ENCODE peak calls at places on chromosome 15, in nine cellular contexts. V is lung, Q is colonic mucosa, H is body of pancreas, D is suprapubic skin, Z is fibroblast of lung, G is astrocyte, W is cardiac muscle cell, B is ascending aorta. P is an unnamed sample.

GRCh38 chr15:49814709-49815108 is 193.9 kb downstream of the DTWD1 start:
- DNase-seq in W (no peak), H (no peak), V (no peak), D (no peak), Z (no peak), B (no peak), Q (no peak), G (no peak), P (no peak)

GRCh38 chr15:28101983-28102441 is 2.9 kb upstream of the OCA2 start:
- DNase-seq in W (no peak), V (no peak), D (peak; percentile 41), Q (no peak), G (no peak), H (no peak), Z (no peak), B (no peak), P (no peak)

GRCh38 chr15:49674370-49674769 is 53.5 kb downstream of the DTWD1 start:
- DNase-seq in V (no peak), Z (no peak), H (no peak), Q (no peak), G (peak; percentile 18), B (no peak), W (no peak), D (no peak), P (no peak)

GRCh38 chr15:87419341-87419740 is 837.2 kb downstream of the NTRK3 start:
- DNase-seq in Q (no peak), H (no peak), Z (no peak), G (no peak), D (no peak), V (no peak), B (no peak), W (no peak), P (no peak)

GRCh38 chr15:32855942-32856341 is 138.1 kb downstream of the GREM1 start:
- DNase-seq in V (no peak), Q (no peak), D (no peak), B (no peak), G (peak; percentile 100), H (peak; percentile 22), Z (peak; percentile 99), W (no peak), P (no peak)

GRCh38 chr15:57218826-57219576 is 157.3 kb upstream of the CGNL1 start:
- DNase-seq in W (peak; percentile 44), B (no peak), G (peak; percentile 98), D (no peak), V (no peak), Z (peak; percentile 96), H (no peak), Q (no peak), P (no peak)

GRCh38 chr15:99181544-99181943 is 67.8 kb downstream of the TTC23 start:
- DNase-seq in D (no peak), H (no peak), W (peak; percentile 48), Z (peak; percentile 33), Q (no peak), B (no peak), G (no peak), V (no peak), P (no peak)

GRCh38 chr15:82108489-82109078 is 62.8 kb upstream of the MEX3B start:
- DNase-seq in W (peak; percentile 61), Q (peak; percentile 65), G (no peak), V (peak; percentile 59), B (no peak), D (no peak), H (peak; percentile 61), Z (peak; percentile 48), P (peak; percentile 51)

GRCh38 chr15:64141798-64142512 is 9.6 kb upstream of the SNX22 start:
- DNase-seq in B (no peak), Z (no peak), D (no peak), W (no peak), G (no peak), V (no peak), Q (no peak), H (no peak), P (no peak)

GRCh38 chr15:57635300-57635944 is 43.7 kb downstream of the MYZAP start:
- DNase-seq in B (no peak), G (no peak), Q (no peak), D (no peak), Z (no peak), H (peak; percentile 88), W (no peak), V (no peak), P (no peak)

GRCh38 chr15:88238618-88239430 is 17.7 kb downstream of the NTRK3 start:
- DNase-seq in Z (peak; percentile 49), H (peak; percentile 16), Q (no peak), W (peak; percentile 7), V (no peak), B (no peak), D (no peak), G (peak; percentile 42), P (no peak)

GRCh38 chr15:31537770-31538592 is 211.3 kb downstream of the KLF13 start:
- DNase-seq in B (no peak), W (no peak), H (no peak), Q (no peak), Z (no peak), G (no peak), D (no peak), V (peak; percentile 14), P (no peak)

GRCh38 chr15:45089712-45090373 is 24.1 kb downstream of the DUOX2 start:
- DNase-seq in Q (no peak), H (no peak), Z (no peak), B (no peak), D (no peak), W (no peak), V (no peak), G (no peak), P (no peak)

GRCh38 chr15:75161788-75162414 is 39.8 kb upstream of the C15orf39 start:
- DNase-seq in Q (no peak), H (peak; percentile 40), D (no peak), W (no peak), G (no peak), V (peak; percentile 69), B (no peak), Z (peak; percentile 31), P (no peak)

GRCh38 chr15:61660579-61660978 is 399.7 kb downstream of the VPS13C start:
- DNase-seq in D (peak; percentile 70), G (peak; percentile 2), Q (no peak), B (no peak), H (peak; percentile 18), W (no peak), Z (peak; percentile 76), V (no peak), P (no peak)

GRCh38 chr15:58486564-58486963 is 54.8 kb downstream of the LIPC start:
- DNase-seq in V (no peak), B (no peak), D (no peak), W (no peak), Q (no peak), G (no peak), H (no peak), Z (no peak), P (no peak)

DNA sequence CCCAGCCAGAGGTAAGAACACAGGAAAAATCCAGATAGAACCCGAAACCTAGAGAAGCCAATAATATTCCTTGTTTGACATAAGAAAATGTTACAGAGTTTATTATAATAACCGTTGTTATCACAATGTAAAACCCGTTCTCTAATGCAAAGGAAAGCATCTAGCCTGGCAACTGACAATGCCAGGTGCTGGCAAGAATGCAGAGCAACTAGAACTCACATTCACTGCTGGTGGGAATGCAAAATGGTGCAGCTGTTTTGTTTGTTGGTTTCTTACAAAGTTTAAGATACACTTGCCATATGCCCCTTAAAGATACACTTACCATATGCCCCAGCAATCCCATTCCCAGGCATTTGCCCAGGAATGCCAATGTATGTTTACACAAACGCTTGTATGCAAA is 23.4 kb downstream of the VPS39 start:
- DNase-seq in G (no peak), V (no peak), B (no peak), H (no peak), Q (no peak), W (no peak), Z (no peak), D (no peak), P (no peak)
- H3K36me3 ChIP-seq in G (peaks cover 52% of the 10 kb centered on the region), V (peaks cover 31% of the 10 kb centered on the region), B (peaks cover 83% of the 10 kb centered on the region), H (peaks cover 38% of the 10 kb centered on the region), Q (peaks cover 6% of the 10 kb centered on the region), W (peaks cover 67% of the 10 kb centered on the region), Z (peaks cover 13% of the 10 kb centered on the region), D (peaks cover 93% of the 10 kb centered on the region), P (peaks cover 22% of the 10 kb centered on the region)

DNA sequence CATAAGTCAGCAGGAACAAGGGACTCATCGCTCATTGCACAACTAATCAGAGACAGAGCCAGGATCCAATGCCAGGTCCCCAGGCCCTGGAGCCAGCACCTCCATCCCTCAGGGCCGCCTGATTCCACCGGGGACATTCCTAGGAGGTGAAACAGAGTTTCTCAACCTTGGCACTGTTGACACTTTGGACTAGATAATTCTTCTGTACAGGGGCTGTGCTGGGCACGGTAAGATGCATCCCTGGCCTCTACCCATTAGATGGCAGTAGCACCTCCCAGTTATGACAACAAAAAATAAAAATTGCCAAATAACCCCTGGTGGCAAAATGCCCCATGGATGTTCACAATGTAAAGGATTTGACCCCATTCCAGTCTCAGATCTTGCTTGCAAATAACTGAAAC is 127.7 kb downstream of the MTHFS start:
- DNase-seq in H (no peak), B (no peak), Q (no peak), G (no peak), W (peak; percentile 8), D (no peak), V (no peak), Z (peak; percentile 3), P (no peak)
- TF ChIP-seq CTCF in H (no peak), B (no peak), Q (no peak), G (no peak), W (peak; percentile 40), D (peak; percentile 7), V (no peak), Z (peak; percentile 13), P (peak; percentile 65)

DNA sequence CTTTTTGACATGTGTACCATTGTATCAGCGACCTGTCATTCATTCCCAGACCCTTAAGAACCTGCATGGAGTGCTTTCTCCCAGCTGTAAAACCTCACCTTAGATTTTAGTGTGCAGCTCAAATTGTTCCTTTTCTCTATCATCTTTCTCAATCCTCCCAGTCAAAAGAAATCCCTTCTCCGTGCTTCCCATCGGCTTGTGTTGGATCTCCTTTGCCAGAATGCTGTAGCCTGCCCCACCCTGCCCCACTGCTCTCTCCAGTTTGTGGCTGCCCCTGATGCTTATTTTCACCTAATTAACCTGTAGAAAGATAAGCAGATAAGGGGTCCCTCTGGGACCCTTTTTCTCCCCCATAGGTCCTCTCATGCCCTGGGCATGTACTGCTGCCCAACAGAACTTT is 51.1 kb downstream of the ANXA2 start:
- DNase-seq in W (no peak), G (no peak), V (no peak), D (no peak), H (no peak), B (no peak), Q (no peak), Z (no peak), P (no peak)
- H3K36me3 ChIP-seq in W (peaks cover 6% of the 10 kb centered on the region), G (peaks cover 67% of the 10 kb centered on the region), V (peaks cover 52% of the 10 kb centered on the region), D (peaks cover 67% of the 10 kb centered on the region), H (peaks cover 25% of the 10 kb centered on the region), B (peaks cover 60% of the 10 kb centered on the region), Q (peaks cover 24% of the 10 kb centered on the region), Z (peaks cover 27% of the 10 kb centered on the region), P (peaks cover 53% of the 10 kb centered on the region)

DNA sequence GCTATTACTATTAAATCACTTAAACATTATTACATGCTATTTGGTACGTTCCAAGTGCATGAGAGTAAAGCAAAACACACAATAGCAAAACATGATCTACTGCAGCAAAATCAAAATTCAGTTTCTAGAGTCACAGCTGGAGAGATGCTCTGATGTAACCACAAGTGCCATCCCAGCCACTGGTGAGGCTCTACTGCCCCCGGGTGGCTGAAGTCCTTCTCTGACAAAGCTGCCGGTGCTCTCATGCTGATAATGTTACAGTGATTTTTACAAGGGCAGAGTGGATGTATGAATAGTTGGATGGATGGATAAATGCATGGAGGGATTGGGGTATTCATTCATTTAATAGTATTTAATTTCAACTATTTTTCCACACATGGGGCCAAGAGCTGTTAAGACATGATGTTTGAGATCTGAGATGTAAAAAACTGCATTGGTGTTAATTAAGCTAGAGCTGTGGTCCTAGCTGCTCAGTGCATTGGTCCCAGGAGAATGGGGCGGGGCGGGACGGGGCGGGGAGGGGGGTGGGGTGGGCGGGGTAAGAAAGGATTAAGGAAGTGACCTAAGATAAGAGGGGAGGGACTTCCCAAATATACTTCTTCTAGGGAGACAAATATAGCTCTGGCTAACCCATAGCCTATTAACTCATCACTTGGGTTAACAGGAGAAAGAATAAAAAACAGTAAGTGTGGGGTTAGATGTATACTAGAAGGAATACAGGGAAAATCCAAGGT is 5.3 kb upstream of the SPESP1 start:
- DNase-seq in B (no peak), V (peak; percentile 59), W (peak; percentile 87), G (peak; percentile 39), D (peak; percentile 76), Z (peak; percentile 77), Q (peak; percentile 65), H (peak; percentile 85), P (peak; percentile 30)
- TF ChIP-seq CTCF in B (peak; percentile 51), V (peak; percentile 75), W (peak; percentile 95), G (peak; percentile 96), D (peak; percentile 77), Z (peak; percentile 95), Q (peak; percentile 69), H (peak; percentile 74), P (peak; percentile 90)